ENCODE peak calls at places on chromosomes 6 and 20, in four cellular contexts. One of them, this sample, is unnamed.

GRCh38 chr6:89351632-89352328 is 742 bp downstream of the UBE2J1 start:
- DNase-seq in WERI-Rb-1: no peak
- DNase-seq in dorsolateral prefrontal cortex: no peak
- DNase-seq in keratinocyte: no peak
- DNase-seq in this sample: no peak

GRCh38 chr6:68559716-68560115 is 75.4 kb upstream of the ADGRB3 start:
- DNase-seq in WERI-Rb-1: peak; percentile 65
- DNase-seq in dorsolateral prefrontal cortex: no peak
- DNase-seq in keratinocyte: no peak
- DNase-seq in this sample: no peak

GRCh38 chr6:165556116-165556843 is 106.8 kb downstream of the PDE10A start:
- DNase-seq in WERI-Rb-1: no peak
- DNase-seq in dorsolateral prefrontal cortex: no peak
- DNase-seq in keratinocyte: no peak
- DNase-seq in this sample: no peak

GRCh38 chr6:136604928-136605485 is 54.8 kb upstream of the MAP7 start:
- DNase-seq in WERI-Rb-1: no peak
- DNase-seq in dorsolateral prefrontal cortex: no peak
- DNase-seq in keratinocyte: no peak
- DNase-seq in this sample: no peak

GRCh38 chr6:160138839-160139419 is 17.3 kb downstream of the SLC22A1 start:
- DNase-seq in WERI-Rb-1: no peak
- DNase-seq in dorsolateral prefrontal cortex: no peak
- DNase-seq in keratinocyte: no peak
- DNase-seq in this sample: no peak

GRCh38 chr20:57653546-57653900 is 33.3 kb upstream of the ZBP1 start:
- DNase-seq in WERI-Rb-1: peak; percentile 2
- DNase-seq in dorsolateral prefrontal cortex: no peak
- DNase-seq in keratinocyte: no peak
- DNase-seq in this sample: peak; percentile 2

GRCh38 chr6:134550604-134551003 is 232.7 kb upstream of the SGK1 start:
- DNase-seq in WERI-Rb-1: no peak
- DNase-seq in dorsolateral prefrontal cortex: no peak
- DNase-seq in keratinocyte: no peak
- DNase-seq in this sample: peak; percentile 38

GRCh38 chr20:62064788-62065668 is 653 bp downstream of the TAF4 start:
- DNase-seq in WERI-Rb-1: no peak
- DNase-seq in dorsolateral prefrontal cortex: no peak
- DNase-seq in keratinocyte: no peak
- DNase-seq in this sample: no peak

GRCh38 chr6:36963451-36964290 is 9.1 kb downstream of the PI16 start:
- DNase-seq in WERI-Rb-1: no peak
- DNase-seq in dorsolateral prefrontal cortex: no peak
- DNase-seq in keratinocyte: peak; percentile 72
- DNase-seq in this sample: no peak

GRCh38 chr20:2559641-2560040 is 23.3 kb downstream of the TMC2 start:
- DNase-seq in WERI-Rb-1: no peak
- DNase-seq in dorsolateral prefrontal cortex: no peak
- DNase-seq in keratinocyte: no peak
- DNase-seq in this sample: no peak

GRCh38 chr20:9911519-9911918 is 72.6 kb upstream of the PAK5 start:
- DNase-seq in WERI-Rb-1: no peak
- DNase-seq in dorsolateral prefrontal cortex: no peak
- DNase-seq in keratinocyte: no peak
- DNase-seq in this sample: no peak

GRCh38 chr6:170497845-170498281 is 55.2 kb downstream of the PSMB1 start:
- DNase-seq in WERI-Rb-1: peak; percentile 80
- DNase-seq in dorsolateral prefrontal cortex: no peak
- DNase-seq in keratinocyte: no peak
- DNase-seq in this sample: no peak

GRCh38 chr20:38178065-38178471 is 13.0 kb upstream of the TGM2 start:
- DNase-seq in WERI-Rb-1: no peak
- DNase-seq in dorsolateral prefrontal cortex: no peak
- DNase-seq in keratinocyte: no peak
- DNase-seq in this sample: no peak

GRCh38 chr20:50636601-50637539 is 54.5 kb downstream of the RIPOR3 start:
- DNase-seq in WERI-Rb-1: no peak
- DNase-seq in dorsolateral prefrontal cortex: no peak
- DNase-seq in keratinocyte: no peak
- DNase-seq in this sample: no peak

GRCh38 chr6:31186052-31186734 is 15.7 kb upstream of the POU5F1 start:
- DNase-seq in WERI-Rb-1: no peak
- DNase-seq in dorsolateral prefrontal cortex: no peak
- DNase-seq in keratinocyte: no peak
- DNase-seq in this sample: peak; percentile 85

GRCh38 chr6:170087946-170088348 is 202.9 kb downstream of the DLL1 start:
- DNase-seq in WERI-Rb-1: no peak
- DNase-seq in dorsolateral prefrontal cortex: no peak
- DNase-seq in keratinocyte: no peak
- DNase-seq in this sample: no peak

GRCh38 chr6:30763155-30763617 is 18.8 kb upstream of the IER3 start:
- DNase-seq in WERI-Rb-1: no peak
- DNase-seq in dorsolateral prefrontal cortex: no peak
- DNase-seq in keratinocyte: no peak
- DNase-seq in this sample: no peak

GRCh38 chr6:170210651-170211403 is 80.1 kb downstream of the DLL1 start:
- DNase-seq in WERI-Rb-1: no peak
- DNase-seq in dorsolateral prefrontal cortex: no peak
- DNase-seq in keratinocyte: no peak
- DNase-seq in this sample: no peak

GRCh38 chr6:12395898-12396297 is 105.7 kb downstream of the EDN1 start:
- DNase-seq in WERI-Rb-1: no peak
- DNase-seq in dorsolateral prefrontal cortex: no peak
- DNase-seq in keratinocyte: no peak
- DNase-seq in this sample: no peak

GRCh38 chr6:130993292-130993765 is 69.7 kb downstream of the EPB41L2 start:
- DNase-seq in WERI-Rb-1: no peak
- DNase-seq in dorsolateral prefrontal cortex: no peak
- DNase-seq in keratinocyte: no peak
- DNase-seq in this sample: no peak

GRCh38 chr6:52517502-52518278 is 59.2 kb downstream of the TRAM2 start:
- DNase-seq in WERI-Rb-1: peak; percentile 28
- DNase-seq in dorsolateral prefrontal cortex: peak; percentile 50
- DNase-seq in keratinocyte: no peak
- DNase-seq in this sample: peak; percentile 91

GRCh38 chr20:34705383-34706021 is 1.4 kb downstream of the TP53INP2 start:
- DNase-seq in WERI-Rb-1: peak; percentile 52
- DNase-seq in dorsolateral prefrontal cortex: no peak
- DNase-seq in keratinocyte: no peak
- DNase-seq in this sample: peak; percentile 60

GRCh38 chr20:20412750-20413149 is 44.8 kb downstream of the INSM1 start:
- DNase-seq in WERI-Rb-1: no peak
- DNase-seq in dorsolateral prefrontal cortex: no peak
- DNase-seq in keratinocyte: no peak
- DNase-seq in this sample: no peak

GRCh38 chr6:101588343-101588742 is 194.8 kb downstream of the GRIK2 start:
- DNase-seq in WERI-Rb-1: no peak
- DNase-seq in dorsolateral prefrontal cortex: no peak
- DNase-seq in keratinocyte: no peak
- DNase-seq in this sample: no peak

GRCh38 chr20:58044286-58044685 is 184.2 kb downstream of the ANKRD60 start:
- DNase-seq in WERI-Rb-1: no peak
- DNase-seq in dorsolateral prefrontal cortex: no peak
- DNase-seq in keratinocyte: no peak
- DNase-seq in this sample: no peak

GRCh38 chr20:45552456-45552855 is 5.3 kb upstream of the EPPIN start:
- DNase-seq in WERI-Rb-1: no peak
- DNase-seq in dorsolateral prefrontal cortex: no peak
- DNase-seq in keratinocyte: no peak
- DNase-seq in this sample: no peak

GRCh38 chr20:17701826-17702225 is 2.1 kb downstream of the BANF2 start:
- DNase-seq in WERI-Rb-1: no peak
- DNase-seq in dorsolateral prefrontal cortex: no peak
- DNase-seq in keratinocyte: no peak
- DNase-seq in this sample: no peak

GRCh38 chr6:83708546-83708969 is 343 bp downstream of the SNAP91 start:
- DNase-seq in WERI-Rb-1: peak; percentile 73
- DNase-seq in dorsolateral prefrontal cortex: no peak
- DNase-seq in keratinocyte: no peak
- DNase-seq in this sample: no peak

GRCh38 chr6:101626264-101626663 is 232.8 kb downstream of the GRIK2 start:
- DNase-seq in WERI-Rb-1: no peak
- DNase-seq in dorsolateral prefrontal cortex: no peak
- DNase-seq in keratinocyte: no peak
- DNase-seq in this sample: no peak

GRCh38 chr6:148873868-148874267 is 127.0 kb downstream of the UST start:
- DNase-seq in WERI-Rb-1: no peak
- DNase-seq in dorsolateral prefrontal cortex: no peak
- DNase-seq in keratinocyte: no peak
- DNase-seq in this sample: no peak

GRCh38 chr6:55997223-55997874 is 122.0 kb upstream of the BMP5 start:
- DNase-seq in WERI-Rb-1: no peak
- DNase-seq in dorsolateral prefrontal cortex: no peak
- DNase-seq in keratinocyte: no peak
- DNase-seq in this sample: no peak
- TF ChIP-seq CTCF in WERI-Rb-1: no peak
- TF ChIP-seq CTCF in dorsolateral prefrontal cortex: no peak
- TF ChIP-seq CTCF in keratinocyte: peak; percentile 5
- TF ChIP-seq CTCF in this sample: no peak

GRCh38 chr6:1285589-1286340 is 26.1 kb upstream of the FOXQ1 start:
- DNase-seq in WERI-Rb-1: no peak
- DNase-seq in dorsolateral prefrontal cortex: no peak
- DNase-seq in keratinocyte: no peak
- DNase-seq in this sample: peak; percentile 19
- H3K27ac ChIP-seq in WERI-Rb-1: no peak overlapping the region
- H3K27ac ChIP-seq in dorsolateral prefrontal cortex: no peak overlapping the region
- H3K27ac ChIP-seq in keratinocyte: peak overlapping the region; percentile 79
- H3K27ac ChIP-seq in this sample: no peak overlapping the region

GRCh38 chr6:6220718-6221117 is 99.7 kb downstream of the F13A1 start:
- DNase-seq in WERI-Rb-1: no peak
- DNase-seq in dorsolateral prefrontal cortex: no peak
- DNase-seq in keratinocyte: no peak
- DNase-seq in this sample: no peak
- TF ChIP-seq CTCF in WERI-Rb-1: peak; percentile 58
- TF ChIP-seq CTCF in dorsolateral prefrontal cortex: peak; percentile 42
- TF ChIP-seq CTCF in keratinocyte: no peak
- TF ChIP-seq CTCF in this sample: no peak

GRCh38 chr20:14493408-14493807 is 156.0 kb upstream of the FLRT3 start:
- DNase-seq in WERI-Rb-1: no peak
- DNase-seq in dorsolateral prefrontal cortex: no peak
- DNase-seq in keratinocyte: no peak
- DNase-seq in this sample: no peak
- H3K27ac ChIP-seq in WERI-Rb-1: no peak overlapping the region
- H3K27ac ChIP-seq in dorsolateral prefrontal cortex: no peak overlapping the region
- H3K27ac ChIP-seq in keratinocyte: no peak overlapping the region
- H3K27ac ChIP-seq in this sample: no peak overlapping the region

GRCh38 chr20:52105045-52105572 is 86.5 kb downstream of the ZFP64 start:
- DNase-seq in WERI-Rb-1: no peak
- DNase-seq in dorsolateral prefrontal cortex: no peak
- DNase-seq in keratinocyte: no peak
- DNase-seq in this sample: peak; percentile 14

GRCh38 chr20:52104546-52105044 is 87.0 kb downstream of the ZFP64 start:
- DNase-seq in WERI-Rb-1: no peak
- DNase-seq in dorsolateral prefrontal cortex: no peak
- DNase-seq in keratinocyte: no peak
- DNase-seq in this sample: no peak

GRCh38 chr20:52103469-52103910 is 88.1 kb downstream of the ZFP64 start:
- DNase-seq in WERI-Rb-1: no peak
- DNase-seq in dorsolateral prefrontal cortex: no peak
- DNase-seq in keratinocyte: peak; percentile 77
- DNase-seq in this sample: no peak

GRCh38 chr20:52103911-52104545 is 87.6 kb downstream of the ZFP64 start:
- DNase-seq in WERI-Rb-1: no peak
- DNase-seq in dorsolateral prefrontal cortex: no peak
- DNase-seq in keratinocyte: no peak
- DNase-seq in this sample: no peak

DNA sequence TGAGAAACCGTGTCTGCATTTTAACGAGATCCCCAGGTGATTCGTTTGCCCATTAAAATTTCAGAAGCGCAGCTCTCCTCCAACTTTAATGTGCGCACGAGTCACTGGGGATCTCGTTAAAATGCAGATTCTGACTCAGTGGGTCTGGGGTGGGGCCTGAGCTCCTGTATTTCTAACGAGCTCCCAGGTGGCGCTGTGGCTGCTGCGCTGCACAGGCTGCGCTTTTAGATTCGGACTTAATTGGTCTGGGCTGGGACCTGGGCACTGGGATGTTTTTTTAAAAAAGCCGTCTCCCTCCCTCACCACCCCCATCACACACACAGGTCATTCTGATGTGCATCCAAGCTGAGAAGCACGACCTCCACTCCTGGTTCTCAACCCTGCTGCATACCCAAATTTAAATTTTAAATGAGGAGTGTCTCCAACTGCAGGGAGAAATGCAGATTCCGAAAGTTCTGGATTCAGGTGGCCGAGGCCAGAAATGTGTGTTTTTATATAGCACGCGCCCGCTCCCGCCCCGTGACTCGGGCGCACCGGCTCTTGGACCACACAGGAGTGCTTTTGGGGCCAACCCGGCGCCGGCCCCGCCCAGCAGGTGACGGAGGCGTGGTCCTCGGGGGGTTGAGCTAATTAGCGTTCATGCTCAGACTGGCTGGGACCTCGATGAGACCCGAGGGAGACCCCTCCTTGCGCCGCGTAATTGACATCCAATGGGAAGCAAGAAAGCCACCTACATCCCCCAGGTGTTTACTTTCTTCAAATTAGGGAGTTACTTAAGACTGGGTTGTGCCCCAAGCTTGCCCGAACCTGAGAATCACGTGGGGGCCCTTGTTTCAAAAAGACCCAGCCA is 85.8 kb downstream of the ZFP64 start:
- DNase-seq in WERI-Rb-1: no peak
- DNase-seq in dorsolateral prefrontal cortex: no peak
- DNase-seq in keratinocyte: peak; percentile 76
- DNase-seq in this sample: no peak
- TF ChIP-seq CTCF in WERI-Rb-1: no peak
- TF ChIP-seq CTCF in dorsolateral prefrontal cortex: peak; percentile 14
- TF ChIP-seq CTCF in keratinocyte: peak; percentile 67
- TF ChIP-seq CTCF in this sample: no peak

GRCh38 chr6:118708055-118708454 is 56.7 kb upstream of the CEP85L start:
- DNase-seq in WERI-Rb-1: no peak
- DNase-seq in dorsolateral prefrontal cortex: no peak
- DNase-seq in keratinocyte: no peak
- DNase-seq in this sample: no peak
- H3K27ac ChIP-seq in WERI-Rb-1: no peak overlapping the region
- H3K27ac ChIP-seq in dorsolateral prefrontal cortex: no peak overlapping the region
- H3K27ac ChIP-seq in keratinocyte: no peak overlapping the region
- H3K27ac ChIP-seq in this sample: peak overlapping the region; percentile 83